ENCODE peak calls at places on chromosomes 2 and 18, in five cellular contexts. One of them, this sample, is unnamed.

GRCh38 chr2:26772064-26773001 is 8.2 kb downstream of the SLC35F6 start:
- DNase-seq in OCI-LY7: no peak
- DNase-seq in fibroblast of mammary gland: peak
- DNase-seq in psoas muscle: peak
- DNase-seq in astrocyte of the spinal cord: no peak
- DNase-seq in this sample: no peak

GRCh38 chr2:54999182-54999581 is 51.1 kb downstream of the RTN4 start:
- DNase-seq in OCI-LY7: peak
- DNase-seq in fibroblast of mammary gland: peak
- DNase-seq in psoas muscle: no peak
- DNase-seq in astrocyte of the spinal cord: peak
- DNase-seq in this sample: no peak

GRCh38 chr2:66771359-66771978 is 336.5 kb downstream of the MEIS1 start:
- DNase-seq in OCI-LY7: no peak
- DNase-seq in fibroblast of mammary gland: peak
- DNase-seq in psoas muscle: no peak
- DNase-seq in astrocyte of the spinal cord: peak
- DNase-seq in this sample: no peak

GRCh38 chr2:10256525-10257031 is 46.1 kb upstream of the HPCAL1 start:
- DNase-seq in OCI-LY7: no peak
- DNase-seq in fibroblast of mammary gland: no peak
- DNase-seq in psoas muscle: no peak
- DNase-seq in astrocyte of the spinal cord: no peak
- DNase-seq in this sample: no peak

GRCh38 chr2:60054571-60055340 is 498.7 kb downstream of the BCL11A start:
- DNase-seq in OCI-LY7: no peak
- DNase-seq in fibroblast of mammary gland: no peak
- DNase-seq in psoas muscle: no peak
- DNase-seq in astrocyte of the spinal cord: no peak
- DNase-seq in this sample: no peak

GRCh38 chr2:196336715-196337617 is 165.6 kb upstream of the STK17B start:
- DNase-seq in OCI-LY7: peak
- DNase-seq in fibroblast of mammary gland: peak
- DNase-seq in psoas muscle: no peak
- DNase-seq in astrocyte of the spinal cord: peak
- DNase-seq in this sample: peak

GRCh38 chr2:130372055-130372832 is 16.4 kb downstream of the PTPN18 start:
- DNase-seq in OCI-LY7: peak
- DNase-seq in fibroblast of mammary gland: peak
- DNase-seq in psoas muscle: peak
- DNase-seq in astrocyte of the spinal cord: peak
- DNase-seq in this sample: peak

GRCh38 chr2:177429688-177430325 is 37.2 kb downstream of the AGPS start:
- DNase-seq in OCI-LY7: no peak
- DNase-seq in fibroblast of mammary gland: peak
- DNase-seq in psoas muscle: no peak
- DNase-seq in astrocyte of the spinal cord: peak
- DNase-seq in this sample: no peak

GRCh38 chr2:33242845-33243244 is 233.6 kb upstream of the RASGRP3 start:
- DNase-seq in OCI-LY7: no peak
- DNase-seq in fibroblast of mammary gland: peak
- DNase-seq in psoas muscle: no peak
- DNase-seq in astrocyte of the spinal cord: peak
- DNase-seq in this sample: no peak

GRCh38 chr2:60759654-60760053 is 3.6 kb downstream of the PAPOLG start:
- DNase-seq in OCI-LY7: no peak
- DNase-seq in fibroblast of mammary gland: no peak
- DNase-seq in psoas muscle: no peak
- DNase-seq in astrocyte of the spinal cord: no peak
- DNase-seq in this sample: no peak

GRCh38 chr2:214587442-214587841 is 176.6 kb downstream of the VWC2L start:
- DNase-seq in OCI-LY7: peak
- DNase-seq in fibroblast of mammary gland: peak
- DNase-seq in psoas muscle: no peak
- DNase-seq in astrocyte of the spinal cord: no peak
- DNase-seq in this sample: peak

GRCh38 chr18:26089247-26090129 is 925 bp downstream of the SS18 start:
- DNase-seq in OCI-LY7: peak
- DNase-seq in fibroblast of mammary gland: peak
- DNase-seq in psoas muscle: no peak
- DNase-seq in astrocyte of the spinal cord: peak
- DNase-seq in this sample: peak

GRCh38 chr18:7749510-7749981 is 182.4 kb downstream of the PTPRM start:
- DNase-seq in OCI-LY7: no peak
- DNase-seq in fibroblast of mammary gland: no peak
- DNase-seq in psoas muscle: no peak
- DNase-seq in astrocyte of the spinal cord: no peak
- DNase-seq in this sample: no peak
- H3K4me3 ChIP-seq in OCI-LY7: no peak
- H3K4me3 ChIP-seq in fibroblast of mammary gland: no peak
- H3K4me3 ChIP-seq in psoas muscle: no peak
- H3K4me3 ChIP-seq in astrocyte of the spinal cord: no peak
- H3K4me3 ChIP-seq in this sample: no peak

DNA sequence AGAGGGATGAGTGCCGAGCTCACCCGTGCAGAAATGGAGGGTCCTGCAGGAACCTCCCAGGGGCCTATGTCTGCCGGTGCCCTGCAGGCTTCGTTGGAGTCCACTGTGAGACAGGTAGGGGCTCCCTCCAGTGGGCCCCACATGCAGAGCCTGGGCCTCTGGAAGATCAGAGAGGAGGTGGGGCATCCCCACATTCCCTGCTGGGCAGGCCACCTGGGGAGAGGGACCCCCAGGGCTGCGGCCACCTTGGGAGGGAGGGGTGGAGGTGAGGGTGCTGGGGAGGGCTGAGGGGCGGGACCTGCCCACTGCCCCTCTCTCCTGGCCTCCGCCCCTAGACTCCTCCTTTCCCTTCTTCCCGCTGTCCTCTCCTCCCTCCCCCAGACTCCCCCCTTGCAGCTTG is 38.5 kb downstream of the MTERF4 start:
- DNase-seq in OCI-LY7: no peak
- DNase-seq in fibroblast of mammary gland: no peak
- DNase-seq in psoas muscle: no peak
- DNase-seq in astrocyte of the spinal cord: no peak
- DNase-seq in this sample: no peak
- TF ChIP-seq CTCF in OCI-LY7: no peak
- TF ChIP-seq CTCF in fibroblast of mammary gland: no peak
- TF ChIP-seq CTCF in psoas muscle: no peak
- TF ChIP-seq CTCF in astrocyte of the spinal cord: no peak
- TF ChIP-seq CTCF in this sample: no peak

DNA sequence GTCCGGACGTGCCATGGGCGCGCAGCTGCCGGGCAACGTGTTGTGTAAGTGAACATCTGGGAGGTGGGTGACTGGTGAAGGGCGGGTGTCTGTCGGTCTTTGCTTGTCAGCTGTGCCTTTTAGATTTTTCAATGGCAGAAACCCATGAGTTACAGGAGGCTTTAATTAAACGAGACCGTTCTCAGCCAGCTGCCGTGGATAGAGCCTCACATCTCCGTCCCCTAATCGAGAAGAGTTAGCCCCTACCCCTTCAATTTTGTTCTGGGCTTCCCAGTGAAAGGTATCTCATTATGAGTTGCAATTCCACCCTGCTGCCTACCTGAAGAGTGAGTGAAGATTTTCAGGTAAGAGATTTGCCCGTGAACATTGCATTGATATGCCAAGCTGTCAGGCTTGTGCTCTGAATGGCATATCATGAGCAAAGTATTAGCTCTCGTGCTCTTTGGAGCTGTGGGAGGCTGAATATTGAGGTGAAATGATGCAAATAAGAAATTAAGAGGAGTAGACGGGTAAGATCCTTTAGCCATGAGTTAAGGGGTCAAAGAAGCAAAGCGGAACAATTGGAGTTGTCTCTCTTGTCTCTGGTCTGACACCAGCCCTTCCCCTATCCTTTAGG is 118.6 kb upstream of the MSTN start:
- DNase-seq in OCI-LY7: no peak
- DNase-seq in fibroblast of mammary gland: peak
- DNase-seq in psoas muscle: no peak
- DNase-seq in astrocyte of the spinal cord: no peak
- DNase-seq in this sample: peak
- H3K4me3 ChIP-seq in OCI-LY7: peak
- H3K4me3 ChIP-seq in fibroblast of mammary gland: peak
- H3K4me3 ChIP-seq in psoas muscle: peak
- H3K4me3 ChIP-seq in astrocyte of the spinal cord: peak
- H3K4me3 ChIP-seq in this sample: peak

GRCh38 chr2:56326346-56326741 is 142.6 kb downstream of the CCDC85A start:
- DNase-seq in OCI-LY7: no peak
- DNase-seq in fibroblast of mammary gland: no peak
- DNase-seq in psoas muscle: no peak
- DNase-seq in astrocyte of the spinal cord: no peak
- DNase-seq in this sample: no peak
- TF ChIP-seq CTCF in OCI-LY7: no peak
- TF ChIP-seq CTCF in fibroblast of mammary gland: no peak
- TF ChIP-seq CTCF in psoas muscle: no peak
- TF ChIP-seq CTCF in astrocyte of the spinal cord: no peak
- TF ChIP-seq CTCF in this sample: no peak

GRCh38 chr2:204683384-204683783 is 138.1 kb downstream of the PARD3B start:
- DNase-seq in OCI-LY7: no peak
- DNase-seq in fibroblast of mammary gland: no peak
- DNase-seq in psoas muscle: no peak
- DNase-seq in astrocyte of the spinal cord: no peak
- DNase-seq in this sample: no peak
- H3K4me3 ChIP-seq in OCI-LY7: no peak
- H3K4me3 ChIP-seq in fibroblast of mammary gland: no peak
- H3K4me3 ChIP-seq in psoas muscle: no peak
- H3K4me3 ChIP-seq in astrocyte of the spinal cord: no peak
- H3K4me3 ChIP-seq in this sample: no peak

GRCh38 chr2:96261328-96262003 is 4.3 kb downstream of the TMEM127 start:
- DNase-seq in OCI-LY7: no peak
- DNase-seq in fibroblast of mammary gland: no peak
- DNase-seq in psoas muscle: no peak
- DNase-seq in astrocyte of the spinal cord: no peak
- DNase-seq in this sample: no peak

GRCh38 chr2:96258393-96259022 is 7.3 kb downstream of the TMEM127 start:
- DNase-seq in OCI-LY7: no peak
- DNase-seq in fibroblast of mammary gland: no peak
- DNase-seq in psoas muscle: peak
- DNase-seq in astrocyte of the spinal cord: no peak
- DNase-seq in this sample: no peak

GRCh38 chr2:96262306-96262705 is 3.5 kb downstream of the TMEM127 start:
- DNase-seq in OCI-LY7: no peak
- DNase-seq in fibroblast of mammary gland: no peak
- DNase-seq in psoas muscle: no peak
- DNase-seq in astrocyte of the spinal cord: no peak
- DNase-seq in this sample: no peak

GRCh38 chr2:96259497-96259921 is 6.3 kb downstream of the TMEM127 start:
- DNase-seq in OCI-LY7: no peak
- DNase-seq in fibroblast of mammary gland: no peak
- DNase-seq in psoas muscle: peak
- DNase-seq in astrocyte of the spinal cord: no peak
- DNase-seq in this sample: no peak

DNA sequence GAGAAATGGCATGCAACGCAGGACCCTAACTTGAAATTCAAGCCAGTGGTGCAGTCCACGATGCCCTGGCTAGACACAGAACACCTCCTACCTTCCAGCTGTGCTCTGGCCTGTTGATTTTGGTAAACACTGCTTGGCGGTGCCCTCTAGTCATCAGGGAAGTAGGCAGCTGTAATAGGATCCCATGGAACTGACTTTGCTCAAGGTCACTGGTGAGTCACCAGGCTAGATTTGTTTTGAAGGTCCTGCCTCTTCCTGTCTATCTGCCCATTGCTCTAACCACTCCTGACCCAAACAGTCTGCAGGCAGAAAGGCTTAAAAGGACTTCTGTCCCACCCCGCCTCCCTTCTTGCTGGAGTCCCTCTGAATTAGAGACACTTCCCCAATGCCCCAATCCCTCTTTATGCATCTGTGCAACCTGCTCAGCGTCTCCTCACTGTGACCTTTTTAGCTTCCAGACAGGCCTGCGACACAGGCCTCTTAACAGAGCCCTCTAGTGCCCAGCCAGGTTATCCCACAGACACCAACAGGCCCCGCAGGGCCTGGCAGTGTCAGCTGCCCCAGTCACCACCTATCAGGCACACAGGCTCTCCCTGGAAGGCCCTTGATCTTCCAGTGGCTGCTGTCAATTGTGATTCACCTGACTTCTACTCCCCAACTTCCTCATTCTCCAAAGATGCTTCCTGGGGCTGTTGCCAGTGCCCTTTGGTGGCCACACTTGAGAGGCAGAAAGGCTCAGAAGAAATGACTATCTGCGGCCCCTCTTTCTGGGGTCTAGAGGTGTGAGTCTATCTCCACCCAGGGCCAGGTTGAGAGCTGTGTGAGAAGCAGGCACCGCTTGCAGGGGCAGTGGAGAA is 5.2 kb downstream of the TMEM127 start:
- DNase-seq in OCI-LY7: peak
- DNase-seq in fibroblast of mammary gland: peak
- DNase-seq in psoas muscle: peak
- DNase-seq in astrocyte of the spinal cord: peak
- DNase-seq in this sample: peak
- TF ChIP-seq CTCF in OCI-LY7: peak
- TF ChIP-seq CTCF in fibroblast of mammary gland: peak
- TF ChIP-seq CTCF in psoas muscle: peak
- TF ChIP-seq CTCF in astrocyte of the spinal cord: peak
- TF ChIP-seq CTCF in this sample: peak